ENCODE peak calls at places on chromosomes 5 and 9, in eight cellular contexts. L is uterus, A is spleen, K is pancreas, H is SK-N-SH, J is heart right ventricle, O is brain microvascular endothelial cell, G is adrenal gland. E is an unnamed sample.

GRCh38 chr9:36900856-36901220 is 133.2 kb downstream of the PAX5 start:
- DNase-seq in O (no peak), K (no peak), H (no peak), G (no peak), J (no peak), L (no peak), A (no peak), E (no peak)

GRCh38 chr5:116038817-116039216 is 6.5 kb downstream of the ARL14EPL start:
- DNase-seq in J (no peak), H (no peak), A (peak; percentile 85), L (no peak), O (no peak), G (no peak), K (no peak), E (no peak)

GRCh38 chr9:76667521-76667957 is 96.7 kb upstream of the PCA3 start:
- DNase-seq in G (no peak), O (peak; percentile 62), H (no peak), K (no peak), A (no peak), L (no peak), J (no peak), E (no peak)

GRCh38 chr5:134913254-134913653 is 8.3 kb downstream of the PCBD2 start:
- DNase-seq in A (no peak), H (no peak), J (no peak), O (no peak), L (no peak), K (no peak), G (no peak), E (no peak)

GRCh38 chr5:123297866-123298265 is 125.3 kb downstream of the CEP120 start:
- DNase-seq in L (no peak), A (no peak), G (no peak), K (no peak), O (no peak), H (no peak), J (no peak), E (no peak)

GRCh38 chr5:158684469-158684868 is 415.2 kb downstream of the EBF1 start:
- DNase-seq in H (no peak), A (no peak), O (no peak), J (no peak), L (no peak), G (no peak), K (no peak), E (no peak)

GRCh38 chr5:175922192-175922885 is 45.8 kb downstream of the THOC3 start:
- DNase-seq in O (peak; percentile 94), G (no peak), J (no peak), H (no peak), A (no peak), K (no peak), L (no peak), E (no peak)

GRCh38 chr9:127446720-127447415 is 4.3 kb downstream of the RPL12 start:
- DNase-seq in O (no peak), J (no peak), H (no peak), K (no peak), A (no peak), L (no peak), G (no peak), E (no peak)

GRCh38 chr5:15774632-15775031 is 274.7 kb downstream of the FBXL7 start:
- DNase-seq in H (no peak), J (no peak), G (no peak), A (no peak), L (no peak), O (no peak), K (no peak), E (no peak)

GRCh38 chr5:5141625-5142527 is 1.7 kb downstream of the ADAMTS16 start:
- DNase-seq in H (peak; percentile 53), J (peak; percentile 58), O (peak; percentile 52), A (no peak), G (peak; percentile 63), L (peak; percentile 49), K (no peak), E (peak; percentile 63)

GRCh38 chr5:119814655-119815054 is 185.3 kb downstream of the FAM170A start:
- DNase-seq in J (no peak), A (no peak), H (no peak), O (no peak), L (no peak), K (no peak), G (no peak), E (no peak)

GRCh38 chr5:73170522-73170921 is 2.5 kb upstream of the TMEM174 start:
- DNase-seq in J (no peak), H (no peak), A (no peak), G (no peak), O (no peak), L (no peak), K (no peak), E (peak; percentile 62)

GRCh38 chr5:149654282-149654681 is 73.0 kb downstream of the ARHGEF37 start:
- DNase-seq in L (no peak), H (no peak), A (no peak), K (no peak), O (no peak), J (no peak), G (no peak), E (peak; percentile 12)

GRCh38 chr9:117907420-117907819 is 203.2 kb downstream of the TLR4 start:
- DNase-seq in H (peak; percentile 4), A (no peak), O (no peak), G (no peak), J (no peak), L (no peak), K (no peak), E (no peak)

GRCh38 chr5:114319236-114319635 is 42.6 kb upstream of the KCNN2 start:
- DNase-seq in L (no peak), J (no peak), H (no peak), K (no peak), G (no peak), O (no peak), A (no peak), E (no peak)

GRCh38 chr5:114324282-114324681 is 37.6 kb upstream of the KCNN2 start:
- DNase-seq in L (no peak), H (no peak), O (no peak), A (no peak), G (no peak), J (no peak), K (no peak), E (no peak)

GRCh38 chr5:114316167-114316566 is 45.7 kb upstream of the KCNN2 start:
- DNase-seq in A (no peak), G (no peak), H (no peak), K (no peak), J (no peak), L (no peak), O (no peak), E (no peak)

GRCh38 chr5:114317751-114318150 is 44.1 kb upstream of the KCNN2 start:
- DNase-seq in O (no peak), G (no peak), A (no peak), K (no peak), J (no peak), L (no peak), H (no peak), E (peak; percentile 26)

GRCh38 chr5:114319821-114320220 is 42.0 kb upstream of the KCNN2 start:
- DNase-seq in J (no peak), H (no peak), O (no peak), A (no peak), G (no peak), K (no peak), L (no peak), E (no peak)
- H3K27ac ChIP-seq in J (no peak overlapping the region), H (no peak overlapping the region), O (peak overlapping the region; percentile 36), A (no peak overlapping the region), G (no peak overlapping the region), K (no peak overlapping the region), L (no peak overlapping the region), E (no peak overlapping the region)

DNA sequence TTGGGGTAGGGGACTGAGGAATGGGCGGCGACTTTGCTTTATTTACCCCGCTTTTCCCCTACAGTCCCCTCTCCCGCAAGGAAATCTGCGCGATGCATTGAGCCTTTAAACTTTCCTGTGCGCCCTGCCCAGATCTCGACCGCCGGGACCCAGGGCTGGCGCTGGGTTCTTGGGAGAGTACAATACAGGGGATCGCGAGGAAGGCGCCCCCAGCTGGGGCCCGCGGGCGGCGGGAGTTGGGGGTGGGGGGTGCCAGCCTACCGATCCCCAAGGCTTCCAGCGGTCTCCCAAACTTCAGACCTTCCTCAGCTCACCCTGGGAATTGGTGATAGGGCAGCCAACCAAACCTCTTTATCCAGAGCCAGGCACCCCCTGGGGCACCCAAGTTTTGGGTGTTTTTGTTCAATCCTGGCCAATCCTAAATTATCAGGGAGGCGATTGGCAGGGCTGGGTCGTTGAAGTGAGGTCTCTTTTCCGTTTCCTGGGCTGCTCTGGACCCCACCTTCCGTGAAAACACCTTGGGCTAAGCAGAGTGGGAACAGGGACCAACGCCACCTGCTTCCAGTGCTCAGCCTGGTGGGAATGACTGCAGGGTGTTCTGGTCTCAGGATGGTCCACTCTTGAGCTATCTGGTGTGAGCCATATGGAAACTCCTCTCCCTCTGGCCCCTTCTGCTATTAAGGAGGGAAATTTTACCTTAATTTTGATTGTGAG is 51.4 kb upstream of the DAB2IP start:
- DNase-seq in O (no peak), K (peak; percentile 67), J (no peak), G (no peak), A (no peak), H (peak; percentile 72), L (no peak), E (no peak)
- TF ChIP-seq CTCF in O (no peak), K (no peak), J (no peak), G (no peak), A (no peak), H (peak; percentile 16), L (no peak), E (no peak)

DNA sequence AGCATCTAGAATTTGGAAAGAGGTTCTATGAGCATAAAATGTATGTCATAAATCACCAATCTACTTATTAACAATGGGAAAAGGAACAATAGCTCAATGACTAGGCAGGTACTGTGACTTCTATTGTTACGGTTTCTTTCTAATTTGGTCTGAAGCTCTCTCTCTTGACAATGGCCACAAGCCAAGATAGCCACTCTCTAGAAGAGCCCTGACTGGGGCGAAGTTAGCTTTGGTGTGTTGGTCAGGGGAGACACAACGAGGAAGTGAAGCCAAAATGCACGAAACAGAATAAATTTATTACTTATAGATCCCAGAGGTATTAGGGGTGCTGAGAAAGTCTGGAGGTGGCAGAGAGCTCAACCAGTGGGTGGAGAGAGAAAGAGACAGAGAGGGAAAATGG is 9.4 kb upstream of the RAD23B start:
- DNase-seq in J (no peak), A (no peak), L (no peak), H (no peak), O (no peak), G (no peak), K (no peak), E (no peak)
- H3K27me3 ChIP-seq in J (no peaks in the 10 kb centered on the region), A (no peaks in the 10 kb centered on the region), L (no peaks in the 10 kb centered on the region), H (no peaks in the 10 kb centered on the region), O (no peaks in the 10 kb centered on the region), G (peaks cover 4% of the 10 kb centered on the region), K (no peaks in the 10 kb centered on the region), E (no peaks in the 10 kb centered on the region)

GRCh38 chr5:178483620-178484019 is 106.6 kb downstream of the COL23A1 start:
- DNase-seq in H (no peak), G (peak; percentile 51), A (peak; percentile 86), L (no peak), O (no peak), J (peak; percentile 29), K (no peak), E (no peak)

GRCh38 chr5:178476531-178476930 is 113.7 kb downstream of the COL23A1 start:
- DNase-seq in G (no peak), H (no peak), J (no peak), L (no peak), K (no peak), O (no peak), A (no peak), E (no peak)

GRCh38 chr5:178478370-178478769 is 111.8 kb downstream of the COL23A1 start:
- DNase-seq in J (no peak), L (no peak), A (no peak), H (no peak), G (no peak), O (no peak), K (no peak), E (no peak)

GRCh38 chr5:178477224-178478201 is 112.7 kb downstream of the COL23A1 start:
- DNase-seq in L (no peak), H (no peak), K (no peak), A (no peak), O (no peak), G (no peak), J (no peak), E (no peak)

GRCh38 chr5:178479261-178479660 is 110.9 kb downstream of the COL23A1 start:
- DNase-seq in H (no peak), J (no peak), O (no peak), G (no peak), K (no peak), A (no peak), L (no peak), E (no peak)
- H3K27ac ChIP-seq in H (no peak overlapping the region), J (no peak overlapping the region), O (no peak overlapping the region), G (no peak overlapping the region), K (no peak overlapping the region), A (no peak overlapping the region), L (no peak overlapping the region), E (no peak overlapping the region)

E was measured in colonic mucosa.